ENCODE peak calls at places on chromosomes 4 and X, in four cellular contexts. L, C, K and N are unnamed samples.

GRCh38 chr4:8647626-8648025 is 55.1 kb downstream of the CPZ start:
- DNase-seq in K (no peak), C (no peak), L (no peak), N (no peak)

GRCh38 chr4:88953400-88953799 is 103.6 kb downstream of the FAM13A start:
- DNase-seq in K (peak), L (no peak), C (no peak), N (no peak)

GRCh38 chr4:31530555-31530954 is 810.4 kb downstream of the PCDH7 start:
- DNase-seq in L (no peak), C (no peak), K (no peak), N (no peak)

GRCh38 chr4:46329118-46329976 is 60.6 kb downstream of the GABRA2 start:
- DNase-seq in K (no peak), L (no peak), C (no peak), N (peak)

GRCh38 chr4:62548108-62548524 is 1348.0 kb downstream of the ADGRL3 start:
- DNase-seq in C (no peak), K (no peak), L (no peak), N (no peak)

GRCh38 chr4:176084769-176085168 is 19.1 kb downstream of the WDR17 start:
- DNase-seq in C (no peak), L (no peak), K (no peak), N (no peak)

GRCh38 chr4:22754091-22754490 is 61.4 kb downstream of the GBA3 start:
- DNase-seq in L (no peak), C (no peak), K (no peak), N (no peak)

GRCh38 chr4:54100607-54101189 is 735 bp downstream of the GSX2 start:
- DNase-seq in K (no peak), C (no peak), L (no peak), N (no peak)

GRCh38 chr4:48109413-48110263 is 24.4 kb downstream of the TXK start:
- DNase-seq in C (no peak), L (peak), K (no peak), N (peak)

GRCh38 chr4:30553151-30553550 is 167.0 kb upstream of the PCDH7 start:
- DNase-seq in L (no peak), K (no peak), C (no peak), N (no peak)

GRCh38 chrX:4638036-4638435 is 924.6 kb upstream of the PRKX start:
- DNase-seq in K (no peak), C (no peak), L (no peak), N (no peak)

GRCh38 chr4:153126137-153126536 is 78.1 kb upstream of the TRIM2 start:
- DNase-seq in L (no peak), C (no peak), K (no peak), N (peak)

GRCh38 chrX:1534321-1535168 is 2.4 kb downstream of the P2RY8 start:
- DNase-seq in L (no peak), C (peak), K (no peak), N (no peak)

GRCh38 chr4:153217440-153217839 is 13.2 kb downstream of the TRIM2 start:
- DNase-seq in L (no peak), K (no peak), C (no peak), N (no peak)

GRCh38 chr4:73735231-73735630 is 5.1 kb upstream of the CXCL8 start:
- DNase-seq in C (no peak), L (no peak), K (peak), N (peak)

GRCh38 chr4:7390366-7390765 is 44.4 kb downstream of the PSAPL1 start:
- DNase-seq in C (no peak), L (no peak), K (no peak), N (no peak)

GRCh38 chr4:34289962-34290361 is 1954.4 kb downstream of the ARAP2 start:
- DNase-seq in K (no peak), C (no peak), L (no peak), N (no peak)

GRCh38 chr4:159227378-159227777 is 124.5 kb downstream of the RAPGEF2 start:
- DNase-seq in K (no peak), L (no peak), C (no peak), N (peak)
- TF ChIP-seq CEBPB in K (no peak), L (no peak), C (no peak), N (no peak)

GRCh38 chrX:131747173-131747572 is 203.3 kb downstream of the OR13H1 start:
- DNase-seq in L (peak), C (no peak), K (peak), N (peak)
- TF ChIP-seq SMC3 in L (peak), C (no peak), K (peak), N (peak)

GRCh38 chrX:9498236-9498635 is 33.4 kb downstream of the TBL1X start:
- DNase-seq in L (no peak), K (no peak), C (no peak), N (peak)

GRCh38 chrX:9492901-9493300 is 28.0 kb downstream of the TBL1X start:
- DNase-seq in K (no peak), C (no peak), L (no peak), N (peak)

GRCh38 chrX:9493936-9494335 is 29.1 kb downstream of the TBL1X start:
- DNase-seq in C (no peak), K (no peak), L (no peak), N (no peak)

GRCh38 chrX:9495496-9495895 is 30.6 kb downstream of the TBL1X start:
- DNase-seq in L (no peak), C (no peak), K (no peak), N (no peak)

GRCh38 chrX:9494806-9495205 is 29.9 kb downstream of the TBL1X start:
- DNase-seq in L (no peak), C (peak), K (no peak), N (peak)
- TF ChIP-seq CEBPB in L (no peak), C (peak), K (no peak), N (no peak)

GRCh38 chrX:114615765-114616164 is 31.9 kb downstream of the HTR2C start:
- DNase-seq in L (no peak), K (no peak), C (no peak), N (no peak)

DNA sequence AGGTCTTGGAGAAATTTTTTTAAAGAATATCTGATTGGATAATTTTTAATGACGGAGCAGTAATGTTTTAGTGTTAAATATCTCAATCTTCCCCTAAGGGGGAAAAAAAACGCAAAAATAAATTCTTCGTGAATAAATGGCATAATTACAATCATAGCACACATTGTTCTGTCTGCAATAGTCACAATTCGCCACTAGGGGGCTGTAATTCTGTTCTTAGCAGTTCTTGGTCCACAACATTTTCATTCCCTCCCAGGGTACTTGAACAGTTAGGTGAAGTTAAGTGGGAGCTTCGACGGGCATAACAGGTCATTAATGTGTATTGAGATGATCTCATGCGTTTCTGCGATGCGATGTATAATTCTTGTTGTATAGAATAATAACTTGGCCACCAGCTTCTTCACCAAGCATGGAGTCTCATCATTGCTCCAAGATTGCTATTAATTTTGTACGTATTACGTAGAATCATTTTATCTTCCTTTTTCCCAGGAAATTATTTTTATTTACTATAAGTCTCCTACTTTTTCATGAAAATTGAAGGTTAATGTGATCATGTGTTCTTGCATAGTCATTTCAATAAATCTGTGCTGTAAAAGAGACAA is 27.2 kb downstream of the HTR2C start:
- DNase-seq in K (no peak), L (peak), C (peak), N (peak)
- TF ChIP-seq SMC3 in K (peak), L (peak), C (peak), N (peak)

DNA sequence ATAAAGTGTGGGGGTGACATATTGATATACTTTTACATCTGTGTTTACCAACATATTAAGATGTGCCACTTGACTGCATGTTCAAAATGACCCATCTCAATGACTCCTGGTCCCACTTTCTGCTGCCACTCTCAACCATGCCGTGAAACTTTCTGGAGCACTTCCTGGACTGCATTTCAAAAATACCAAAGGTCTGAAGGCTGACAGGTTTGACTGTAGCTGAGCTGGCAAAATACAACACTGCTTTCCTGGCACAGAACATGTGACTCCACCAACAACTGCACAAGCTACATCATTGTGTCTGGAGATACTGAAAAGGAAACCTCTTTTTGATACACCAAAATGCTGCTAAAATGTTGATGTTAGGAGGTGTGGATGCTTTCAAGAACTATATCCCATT is 184.8 kb downstream of the UNC5C start:
- DNase-seq in K (no peak), C (no peak), L (no peak), N (no peak)
- TF ChIP-seq CEBPB in K (no peak), C (no peak), L (no peak), N (no peak)

DNA sequence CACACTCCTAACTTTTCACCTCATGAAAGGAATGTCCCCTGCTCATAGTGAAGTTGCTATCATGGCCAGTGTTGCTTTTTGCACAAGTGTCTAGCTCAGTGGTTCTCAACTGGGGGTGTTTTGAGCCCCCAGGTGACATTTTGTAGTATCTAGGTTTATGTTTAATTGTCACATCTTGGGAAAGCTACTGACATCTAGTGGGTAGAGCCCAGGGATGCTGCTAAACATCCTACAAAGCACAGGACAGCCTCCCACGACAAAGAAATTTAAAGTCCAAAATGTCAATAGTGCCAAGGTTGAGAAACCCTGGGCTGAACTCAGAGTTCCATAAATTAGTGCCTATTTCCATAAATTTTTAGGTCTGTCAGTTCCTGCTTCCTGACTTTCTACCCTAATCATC is 70.7 kb upstream of the HCCS start:
- DNase-seq in C (no peak), L (no peak), K (no peak), N (no peak)
- TF ChIP-seq SMC3 in C (no peak), L (no peak), K (no peak), N (no peak)

GRCh38 chr4:39563448-39563847 is 36.2 kb upstream of the UGDH start:
- DNase-seq in C (no peak), L (no peak), K (no peak), N (no peak)
- TF ChIP-seq CEBPB in C (no peak), L (no peak), K (no peak), N (no peak)

GRCh38 chr4:138053601-138054322 is 188.4 kb downstream of the SLC7A11 start:
- DNase-seq in L (peak), C (no peak), K (no peak), N (peak)

GRCh38 chr4:138051157-138051556 is 191.0 kb downstream of the SLC7A11 start:
- DNase-seq in C (no peak), L (no peak), K (no peak), N (peak)

GRCh38 chr4:138050601-138051000 is 191.5 kb downstream of the SLC7A11 start:
- DNase-seq in C (no peak), K (no peak), L (no peak), N (no peak)

GRCh38 chr4:138056541-138056940 is 185.6 kb downstream of the SLC7A11 start:
- DNase-seq in L (no peak), C (no peak), K (no peak), N (no peak)

DNA sequence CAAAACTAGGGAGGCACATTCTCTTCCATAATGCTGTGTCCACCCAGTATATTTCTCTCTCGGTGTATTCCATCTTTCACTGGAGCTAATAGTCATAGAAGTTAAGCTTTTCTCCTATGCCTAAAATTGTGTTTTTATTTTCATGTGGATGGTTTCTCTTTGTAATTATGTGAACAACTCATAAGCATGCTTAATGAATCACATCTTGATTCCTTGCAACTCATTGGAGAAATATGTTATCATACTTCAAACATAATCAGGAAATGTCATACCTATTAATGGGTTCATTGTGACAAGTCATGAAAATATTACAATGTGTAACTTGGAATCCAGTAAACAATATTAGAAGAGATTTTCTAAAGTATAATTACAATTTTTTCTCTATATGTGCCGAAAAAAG is 186.3 kb downstream of the SLC7A11 start:
- DNase-seq in C (no peak), L (no peak), K (no peak), N (peak)
- TF ChIP-seq SMC3 in C (no peak), L (no peak), K (no peak), N (no peak)